ENCODE peak calls at places on chromosomes 11 and 22, in nine cellular contexts. D is NCI-H774; E is GM12865; T is effector memory CD8-positive, alpha-beta T cell; Q is germinal center; Y is activated gamma-delta T cell treated with Interleukin-2 at 50 U/mL for 16 hours; L is progenitor cell of endocrine pancreas; I is B cell; R is AG04450. N is an unnamed sample.

GRCh38 chr11:5967708-5968107 is 586 bp downstream of the OR56A5 start:
- DNase-seq in D (no peak), E (no peak), T (no peak), Q (no peak), Y (no peak), L (no peak), I (no peak), R (no peak), N (no peak)

GRCh38 chr11:133021503-133021902 is 510.8 kb downstream of the OPCML start:
- DNase-seq in D (no peak), E (no peak), T (no peak), Q (no peak), Y (no peak), L (no peak), I (no peak), R (no peak), N (no peak)

GRCh38 chr11:35822815-35823495 is 120.9 kb upstream of the LDLRAD3 start:
- DNase-seq in D (no peak), E (no peak), T (no peak), Q (no peak), Y (no peak), L (no peak), I (no peak), R (no peak), N (no peak)

GRCh38 chr11:105443623-105444022 is 166.2 kb upstream of the GRIA4 start:
- DNase-seq in D (no peak), E (no peak), T (no peak), Q (no peak), Y (no peak), L (no peak), I (no peak), R (no peak), N (no peak)

GRCh38 chr11:69894126-69895047 is 75.2 kb upstream of the FGF3 start:
- DNase-seq in D (no peak), E (no peak), T (no peak), Q (no peak), Y (no peak), L (no peak), I (no peak), R (no peak), N (no peak)

GRCh38 chr11:44949160-44950035 is 1.3 kb downstream of the TP53I11 start:
- DNase-seq in D (no peak), E (peak; percentile 15), T (peak; percentile 33), Q (peak; percentile 60), Y (peak; percentile 15), L (peak; percentile 34), I (peak; percentile 70), R (no peak), N (no peak)

GRCh38 chr11:67665537-67666302 is 8.7 kb downstream of the ALDH3B2 start:
- DNase-seq in D (no peak), E (no peak), T (no peak), Q (no peak), Y (no peak), L (no peak), I (no peak), R (no peak), N (no peak)

GRCh38 chr11:117796456-117797428 is at the start of gene DSCAML1:
- DNase-seq in D (peak; percentile 13), E (no peak), T (no peak), Q (no peak), Y (peak; percentile 30), L (no peak), I (peak; percentile 51), R (no peak), N (no peak)

GRCh38 chr11:86978756-86979608 is 23.8 kb upstream of the FZD4 start:
- DNase-seq in D (no peak), E (peak; percentile 52), T (no peak), Q (no peak), Y (no peak), L (no peak), I (peak; percentile 35), R (no peak), N (no peak)

GRCh38 chr11:70462818-70463477 is 64.6 kb downstream of the CTTN start:
- DNase-seq in D (no peak), E (no peak), T (no peak), Q (no peak), Y (no peak), L (no peak), I (no peak), R (no peak), N (no peak)

GRCh38 chr22:25762147-25762546 is 20.2 kb downstream of the MYO18B start:
- DNase-seq in D (no peak), E (no peak), T (no peak), Q (no peak), Y (no peak), L (no peak), I (no peak), R (no peak), N (no peak)

GRCh38 chr11:17746096-17746495 is 11.5 kb downstream of the KCNC1 start:
- DNase-seq in D (no peak), E (no peak), T (no peak), Q (no peak), Y (no peak), L (no peak), I (no peak), R (no peak), N (no peak)

GRCh38 chr11:13826505-13827278 is 135.8 kb upstream of the SPON1 start:
- DNase-seq in D (no peak), E (no peak), T (no peak), Q (no peak), Y (no peak), L (no peak), I (no peak), R (no peak), N (no peak)

GRCh38 chr11:102494216-102494615 is 36.3 kb downstream of the MMP7 start:
- DNase-seq in D (no peak), E (no peak), T (no peak), Q (no peak), Y (no peak), L (no peak), I (no peak), R (no peak), N (peak; percentile 82)

GRCh38 chr11:71388637-71389235 is 59.5 kb downstream of the DHCR7 start:
- DNase-seq in D (no peak), E (no peak), T (no peak), Q (no peak), Y (no peak), L (no peak), I (no peak), R (no peak), N (no peak)

GRCh38 chr11:118216621-118217526 is 7.9 kb downstream of the JAML start:
- DNase-seq in D (no peak), E (peak; percentile 82), T (peak; percentile 34), Q (no peak), Y (peak; percentile 26), L (no peak), I (no peak), R (no peak), N (no peak)

GRCh38 chr11:115500547-115501503 is 3.4 kb downstream of the CADM1 start:
- DNase-seq in D (no peak), E (no peak), T (no peak), Q (no peak), Y (no peak), L (no peak), I (no peak), R (no peak), N (no peak)

GRCh38 chr22:20319745-20320658 is at the start of gene DGCR6L:
- DNase-seq in D (peak; percentile 85), E (peak; percentile 97), T (peak; percentile 96), Q (peak; percentile 97), Y (peak; percentile 97), L (peak; percentile 97), I (peak; percentile 98), R (peak; percentile 55), N (peak; percentile 56)

GRCh38 chr11:78548911-78549572 is 25.6 kb downstream of the NARS2 start:
- DNase-seq in D (no peak), E (no peak), T (no peak), Q (no peak), Y (no peak), L (no peak), I (no peak), R (no peak), N (no peak)

GRCh38 chr11:115665345-115665901 is 161.2 kb upstream of the CADM1 start:
- DNase-seq in D (no peak), E (no peak), T (no peak), Q (no peak), Y (no peak), L (no peak), I (no peak), R (no peak), N (no peak)

GRCh38 chr22:41217553-41218157 is 12.5 kb downstream of the L3MBTL2 start:
- DNase-seq in D (no peak), E (peak; percentile 68), T (no peak), Q (peak; percentile 43), Y (no peak), L (no peak), I (peak; percentile 44), R (peak; percentile 66), N (no peak)

GRCh38 chr22:40420341-40421081 is 50.1 kb downstream of the SGSM3 start:
- DNase-seq in D (no peak), E (no peak), T (no peak), Q (no peak), Y (no peak), L (no peak), I (no peak), R (no peak), N (no peak)

GRCh38 chr11:2767071-2767470 is 67.3 kb upstream of the KCNQ1OT1 start:
- DNase-seq in D (no peak), E (no peak), T (no peak), Q (no peak), Y (no peak), L (no peak), I (no peak), R (no peak), N (no peak)